ENCODE peak calls at places on chromosome 20, in five cellular contexts. P, N, I, A and H are unnamed samples.

GRCh38 chr20:22555791-22556564 is 28.4 kb downstream of the FOXA2 start:
- DNase-seq in P (no peak), N (no peak), I (no peak), A (no peak), H (no peak)

GRCh38 chr20:13995841-13996240 is 525 bp downstream of the MACROD2 start:
- DNase-seq in P (peak; percentile 40), N (no peak), I (peak; percentile 31), A (no peak), H (no peak)

GRCh38 chr20:62665826-62666735 is 23.8 kb downstream of the SLCO4A1 start:
- DNase-seq in P (no peak), N (no peak), I (no peak), A (no peak), H (no peak)

GRCh38 chr20:32450484-32451061 is 92.4 kb downstream of the ASXL1 start:
- DNase-seq in P (no peak), N (no peak), I (peak; percentile 49), A (no peak), H (no peak)

GRCh38 chr20:44467289-44467883 is 8.3 kb upstream of the TTPAL start:
- DNase-seq in P (peak; percentile 33), N (no peak), I (peak; percentile 58), A (no peak), H (no peak)

GRCh38 chr20:45968801-45969711 is 2.9 kb downstream of the ZNF335 start:
- DNase-seq in P (peak; percentile 54), N (no peak), I (peak; percentile 19), A (peak; percentile 72), H (peak; percentile 40)

GRCh38 chr20:33545763-33546162 is 55.9 kb downstream of the CBFA2T2 start:
- DNase-seq in P (no peak), N (no peak), I (no peak), A (no peak), H (no peak)

GRCh38 chr20:56451056-56451765 is 17.2 kb upstream of the RTF2 start:
- DNase-seq in P (no peak), N (no peak), I (no peak), A (no peak), H (no peak)

GRCh38 chr20:17771206-17772004 is 71.6 kb downstream of the BANF2 start:
- DNase-seq in P (no peak), N (no peak), I (no peak), A (no peak), H (no peak)

GRCh38 chr20:5041433-5041832 is 40.1 kb upstream of the SLC23A2 start:
- DNase-seq in P (no peak), N (no peak), I (no peak), A (no peak), H (no peak)

GRCh38 chr20:32238483-32239425 is 31.1 kb downstream of the POFUT1 start:
- DNase-seq in P (no peak), N (no peak), I (no peak), A (no peak), H (no peak)

GRCh38 chr20:54995021-54995420 is 519.6 kb downstream of the DOK5 start:
- DNase-seq in P (no peak), N (no peak), I (no peak), A (no peak), H (no peak)

GRCh38 chr20:64011366-64011779 is 24.6 kb upstream of the C20orf204 start:
- DNase-seq in P (no peak), N (no peak), I (no peak), A (no peak), H (no peak)

GRCh38 chr20:42441862-42442196 is 747.9 kb downstream of the PTPRT start:
- DNase-seq in P (no peak), N (no peak), I (peak; percentile 60), A (no peak), H (no peak)

GRCh38 chr20:1664911-1665310 is 7.3 kb upstream of the SIRPG start:
- DNase-seq in P (no peak), N (no peak), I (no peak), A (no peak), H (no peak)

GRCh38 chr20:59584278-59584925 is 19.9 kb upstream of the PHACTR3 start:
- DNase-seq in P (no peak), N (no peak), I (no peak), A (no peak), H (no peak)

GRCh38 chr20:45927071-45927878 is 7.2 kb upstream of the PCIF1 start:
- DNase-seq in P (no peak), N (no peak), I (peak; percentile 11), A (no peak), H (no peak)

GRCh38 chr20:11676618-11677289 is 240.9 kb upstream of the BTBD3 start:
- DNase-seq in P (peak; percentile 52), N (no peak), I (no peak), A (peak; percentile 50), H (no peak)

GRCh38 chr20:10498196-10498595 is 63.1 kb downstream of the SLX4IP start:
- DNase-seq in P (no peak), N (no peak), I (no peak), A (no peak), H (no peak)

GRCh38 chr20:13142143-13142542 is 78.9 kb upstream of the ISM1 start:
- DNase-seq in P (no peak), N (no peak), I (no peak), A (no peak), H (no peak)

GRCh38 chr20:63125893-63126601 is 89.9 kb downstream of the YTHDF1 start:
- DNase-seq in P (peak; percentile 10), N (no peak), I (no peak), A (no peak), H (peak; percentile 25)

GRCh38 chr20:47174844-47175243 is 181.7 kb downstream of the ZMYND8 start:
- DNase-seq in P (no peak), N (no peak), I (no peak), A (no peak), H (no peak)

GRCh38 chr20:19934792-19935491 is 82.2 kb upstream of the NAA20 start:
- DNase-seq in P (peak; percentile 65), N (no peak), I (no peak), A (no peak), H (peak; percentile 91)

GRCh38 chr20:19935842-19936241 is 81.3 kb upstream of the NAA20 start:
- DNase-seq in P (no peak), N (no peak), I (no peak), A (no peak), H (peak; percentile 83)

GRCh38 chr20:19936801-19937583 is 80.2 kb upstream of the NAA20 start:
- DNase-seq in P (peak; percentile 34), N (no peak), I (no peak), A (no peak), H (no peak)

GRCh38 chr20:19938421-19938787 is 78.8 kb upstream of the NAA20 start:
- DNase-seq in P (no peak), N (no peak), I (no peak), A (no peak), H (no peak)

GRCh38 chr20:19937651-19938420 is 79.3 kb upstream of the NAA20 start:
- DNase-seq in P (no peak), N (no peak), I (no peak), A (no peak), H (no peak)
- TF ChIP-seq POLR2A in P (no peak), N (no peak), I (no peak), A (no peak), H (no peak)

GRCh38 chr20:50394569-50394968 is 115.6 kb upstream of the PTPN1 start:
- DNase-seq in P (no peak), N (no peak), I (no peak), A (no peak), H (no peak)

GRCh38 chr20:50393990-50394561 is 116.1 kb upstream of the PTPN1 start:
- DNase-seq in P (no peak), N (no peak), I (no peak), A (no peak), H (no peak)

GRCh38 chr20:50396623-50397022 is 113.6 kb upstream of the PTPN1 start:
- DNase-seq in P (no peak), N (no peak), I (no peak), A (no peak), H (no peak)

GRCh38 chr20:50395914-50396488 is 114.2 kb upstream of the PTPN1 start:
- DNase-seq in P (no peak), N (no peak), I (no peak), A (no peak), H (no peak)

GRCh38 chr20:50395258-50395729 is 114.9 kb upstream of the PTPN1 start:
- DNase-seq in P (peak; percentile 97), N (no peak), I (peak; percentile 72), A (peak; percentile 56), H (no peak)
- TF ChIP-seq POLR2A in P (peak; percentile 70), N (peak; percentile 28), I (peak; percentile 18), A (no peak), H (no peak)

GRCh38 chr20:53636725-53637097 is 43.1 kb upstream of the ZNF217 start:
- DNase-seq in P (no peak), N (no peak), I (no peak), A (no peak), H (no peak)
- TF ChIP-seq POLR2A in P (no peak), N (no peak), I (no peak), A (no peak), H (no peak)

GRCh38 chr20:48921168-48921882 is at the start of gene ARFGEF2:
- DNase-seq in P (peak; percentile 92), N (peak; percentile 39), I (peak; percentile 92), A (peak; percentile 93), H (peak; percentile 90)

GRCh38 chr20:48921883-48922867 is 664 bp downstream of the ARFGEF2 start:
- DNase-seq in P (peak; percentile 76), N (no peak), I (no peak), A (peak; percentile 61), H (no peak)

GRCh38 chr20:48919336-48919881 is 2.1 kb upstream of the ARFGEF2 start:
- DNase-seq in P (no peak), N (no peak), I (no peak), A (no peak), H (no peak)

GRCh38 chr20:48920527-48921167 is 864 bp upstream of the ARFGEF2 start:
- DNase-seq in P (no peak), N (no peak), I (no peak), A (no peak), H (no peak)

DNA sequence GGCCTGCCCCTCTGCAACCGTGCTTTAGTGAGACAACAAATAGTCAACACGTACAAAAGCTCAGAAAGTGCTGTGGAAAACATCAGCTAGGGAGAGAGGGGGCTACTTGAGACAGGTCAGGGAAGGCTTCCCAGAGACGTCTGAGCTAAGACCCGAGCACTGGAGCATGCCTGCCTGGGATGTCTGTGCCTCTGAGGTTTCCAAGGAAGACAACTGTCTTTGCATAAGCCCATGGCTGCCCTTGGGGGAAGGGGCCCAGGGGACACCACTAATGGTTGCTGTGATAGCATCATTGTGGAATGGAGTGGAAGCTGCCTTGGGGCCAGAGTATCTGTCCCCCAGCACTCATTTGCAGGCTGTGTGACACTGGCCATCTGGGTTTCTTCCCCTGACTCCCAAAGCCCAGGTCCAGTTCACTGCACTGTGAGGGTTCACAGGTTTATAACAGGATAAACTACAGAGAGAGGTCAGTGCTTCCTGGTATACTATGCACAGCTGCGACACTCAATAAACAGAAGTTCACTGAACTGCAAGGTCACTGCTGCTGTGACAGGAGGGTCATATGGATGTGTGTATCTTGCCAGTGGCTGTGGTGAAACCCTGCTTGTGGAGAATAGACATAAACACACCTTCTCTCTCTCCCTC is 1.5 kb upstream of the ARFGEF2 start:
- DNase-seq in P (peak; percentile 40), N (no peak), I (no peak), A (no peak), H (no peak)
- TF ChIP-seq POLR2A in P (peak; percentile 66), N (no peak), I (no peak), A (no peak), H (no peak)

GRCh38 chr20:36050436-36051317 is 82.3 kb downstream of the CNBD2 start:
- DNase-seq in P (peak; percentile 92), N (peak; percentile 45), I (peak; percentile 89), A (peak; percentile 85), H (peak; percentile 86)
- TF ChIP-seq POLR2A in P (peak; percentile 99), N (peak; percentile 98), I (peak; percentile 95), A (peak; percentile 96), H (peak; percentile 94)